ENCODE peak calls at places on chromosomes 7 and 10, in four cellular contexts. E is cardiac muscle cell, R is B cell, Z is prostate gland. W is an unnamed sample.

GRCh38 chr7:106770191-106770590 is 94.9 kb upstream of the PIK3CG start:
- DNase-seq in E (peak; percentile 60), Z (no peak), R (no peak), W (no peak)

GRCh38 chr10:114856544-114857287 is 35.1 kb downstream of the FHIP2A start:
- DNase-seq in R (no peak), Z (no peak), E (peak; percentile 90), W (no peak)

GRCh38 chr7:88337556-88337955 is 30.9 kb upstream of the STEAP4 start:
- DNase-seq in Z (no peak), R (no peak), E (peak; percentile 26), W (no peak)

GRCh38 chr7:124781418-124781817 is 15.8 kb upstream of the GPR37 start:
- DNase-seq in E (no peak), Z (no peak), R (no peak), W (no peak)

GRCh38 chr10:64159910-64160872 is 639.0 kb downstream of the REEP3 start:
- DNase-seq in E (no peak), R (no peak), Z (no peak), W (no peak)

GRCh38 chr10:60186315-60187071 is 203.2 kb downstream of the ANK3 start:
- DNase-seq in E (peak; percentile 80), Z (no peak), R (no peak), W (no peak)

GRCh38 chr10:132984801-132985545 is 42.6 kb upstream of the CFAP46 start:
- DNase-seq in E (no peak), R (no peak), Z (no peak), W (no peak)

GRCh38 chr10:67110286-67110685 is 184.4 kb downstream of the LRRTM3 start:
- DNase-seq in R (no peak), Z (no peak), E (no peak), W (no peak)

GRCh38 chr7:32462451-32462850 is 27.7 kb downstream of the LSM5 start:
- DNase-seq in Z (no peak), R (no peak), E (no peak), W (no peak)

GRCh38 chr10:45418417-45418858 is 44.4 kb downstream of the ALOX5 start:
- DNase-seq in E (no peak), Z (no peak), R (no peak), W (no peak)

GRCh38 chr10:63788152-63788821 is 267.1 kb downstream of the REEP3 start:
- DNase-seq in Z (no peak), R (no peak), E (no peak), W (no peak)

GRCh38 chr10:80462986-80463741 is 9.1 kb downstream of the TSPAN14 start:
- DNase-seq in E (no peak), R (peak; percentile 43), Z (no peak), W (no peak)

GRCh38 chr10:43420369-43421200 is 11.6 kb upstream of the HNRNPF start:
- DNase-seq in E (peak; percentile 97), R (peak; percentile 83), Z (peak; percentile 68), W (peak; percentile 68)

GRCh38 chr7:55570939-55571338 is 1.4 kb downstream of the VOPP1 start:
- DNase-seq in R (no peak), E (peak; percentile 69), Z (no peak), W (no peak)

GRCh38 chr10:56104923-56105322 is 256.1 kb downstream of the ZWINT start:
- DNase-seq in E (no peak), R (no peak), Z (no peak), W (no peak)

GRCh38 chr7:69218634-69219033 is 379.6 kb upstream of the AUTS2 start:
- DNase-seq in Z (no peak), R (no peak), E (no peak), W (no peak)

GRCh38 chr10:132994371-132994796 is 52.0 kb upstream of the CFAP46 start:
- DNase-seq in E (peak; percentile 42), R (no peak), Z (no peak), W (no peak)

GRCh38 chr10:68103237-68103866 is 5.9 kb upstream of the MYPN start:
- DNase-seq in Z (no peak), E (no peak), R (no peak), W (no peak)

GRCh38 chr10:56633876-56634452 is 272.9 kb upstream of the ZWINT start:
- DNase-seq in Z (no peak), E (no peak), R (peak; percentile 62), W (no peak)

GRCh38 chr7:2729043-2729892 is 41.3 kb downstream of the AMZ1 start:
- DNase-seq in R (no peak), E (no peak), Z (no peak), W (no peak)

GRCh38 chr7:229184-229964 is 37.0 kb downstream of the FAM20C start:
- DNase-seq in R (no peak), E (peak; percentile 97), Z (no peak), W (no peak)

GRCh38 chr10:111410740-111411139 is 333.9 kb downstream of the ADRA2A start:
- DNase-seq in Z (no peak), E (no peak), R (no peak), W (no peak)

GRCh38 chr10:15254808-15255655 is 86.5 kb upstream of the NMT2 start:
- DNase-seq in Z (no peak), R (no peak), E (no peak), W (no peak)

GRCh38 chr7:48255046-48255445 is 83.8 kb downstream of the ABCA13 start:
- DNase-seq in R (no peak), E (peak; percentile 75), Z (no peak), W (no peak)

GRCh38 chr7:90453931-90454330 is 15.5 kb upstream of the PTTG1IP2 start:
- DNase-seq in R (no peak), E (no peak), Z (no peak), W (no peak)

GRCh38 chr7:123024989-123025758 is 29.7 kb upstream of the TAS2R16 start:
- DNase-seq in Z (no peak), E (peak; percentile 31), R (no peak), W (no peak)

GRCh38 chr7:23385120-23385519 is 85.2 kb downstream of the IGF2BP3 start:
- DNase-seq in R (no peak), Z (no peak), E (no peak), W (no peak)

GRCh38 chr7:53218730-53219504 is 183.5 kb downstream of the POM121L12 start:
- DNase-seq in Z (no peak), R (no peak), E (no peak), W (no peak)

GRCh38 chr10:73253226-73253557 is 748 bp upstream of the MRPS16 start:
- DNase-seq in Z (no peak), R (no peak), E (no peak), W (no peak)
- TF ChIP-seq CTCF in Z (no peak), R (no peak), E (no peak), W (no peak)

GRCh38 chr7:28939367-28939766 is 18.8 kb downstream of the TRIL start:
- DNase-seq in E (no peak), Z (no peak), R (no peak), W (no peak)

GRCh38 chr7:28939844-28940243 is 18.3 kb downstream of the TRIL start:
- DNase-seq in R (no peak), Z (no peak), E (no peak), W (no peak)

GRCh38 chr7:28937103-28937502 is 21.0 kb downstream of the TRIL start:
- DNase-seq in E (no peak), Z (no peak), R (no peak), W (no peak)

GRCh38 chr7:28940741-28941385 is 17.3 kb downstream of the TRIL start:
- DNase-seq in E (no peak), Z (no peak), R (no peak), W (no peak)

DNA sequence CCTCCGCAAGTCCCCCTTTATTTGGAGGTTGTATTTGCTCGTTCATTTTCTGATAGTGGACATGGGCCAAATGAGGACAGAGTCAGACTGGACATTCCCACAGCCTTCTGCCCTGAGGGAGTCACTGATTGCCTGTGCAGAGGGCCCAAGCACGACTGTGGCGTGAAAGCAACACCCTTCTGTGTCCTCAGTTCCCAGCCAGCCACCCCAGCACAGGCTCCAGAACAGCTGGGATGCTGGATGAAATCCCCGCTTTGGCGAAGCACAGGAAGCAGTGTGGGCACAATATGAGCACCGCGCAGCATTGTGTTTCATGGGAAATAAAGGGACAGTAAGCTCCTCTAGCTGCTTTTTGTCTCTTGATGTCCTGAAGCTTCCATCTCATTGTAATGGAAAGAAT is 20.5 kb downstream of the TRIL start:
- DNase-seq in Z (no peak), E (no peak), R (no peak), W (no peak)
- TF ChIP-seq CTCF in Z (no peak), E (no peak), R (no peak), W (no peak)

GRCh38 chr10:121087129-121087528 is 236.0 kb downstream of the WDR11 start:
- DNase-seq in Z (no peak), R (no peak), E (no peak), W (no peak)

GRCh38 chr10:121085386-121085785 is 234.2 kb downstream of the WDR11 start:
- DNase-seq in R (no peak), Z (no peak), E (no peak), W (no peak)

GRCh38 chr10:121089434-121089833 is 238.3 kb downstream of the WDR11 start:
- DNase-seq in R (no peak), E (no peak), Z (no peak), W (no peak)

GRCh38 chr10:121087688-121088087 is 236.5 kb downstream of the WDR11 start:
- DNase-seq in E (no peak), R (no peak), Z (no peak), W (no peak)

GRCh38 chr10:121088524-121088923 is 237.4 kb downstream of the WDR11 start:
- DNase-seq in E (peak; percentile 38), Z (no peak), R (no peak), W (no peak)
- TF ChIP-seq CTCF in E (peak; percentile 19), Z (peak; percentile 22), R (no peak), W (no peak)

DNA sequence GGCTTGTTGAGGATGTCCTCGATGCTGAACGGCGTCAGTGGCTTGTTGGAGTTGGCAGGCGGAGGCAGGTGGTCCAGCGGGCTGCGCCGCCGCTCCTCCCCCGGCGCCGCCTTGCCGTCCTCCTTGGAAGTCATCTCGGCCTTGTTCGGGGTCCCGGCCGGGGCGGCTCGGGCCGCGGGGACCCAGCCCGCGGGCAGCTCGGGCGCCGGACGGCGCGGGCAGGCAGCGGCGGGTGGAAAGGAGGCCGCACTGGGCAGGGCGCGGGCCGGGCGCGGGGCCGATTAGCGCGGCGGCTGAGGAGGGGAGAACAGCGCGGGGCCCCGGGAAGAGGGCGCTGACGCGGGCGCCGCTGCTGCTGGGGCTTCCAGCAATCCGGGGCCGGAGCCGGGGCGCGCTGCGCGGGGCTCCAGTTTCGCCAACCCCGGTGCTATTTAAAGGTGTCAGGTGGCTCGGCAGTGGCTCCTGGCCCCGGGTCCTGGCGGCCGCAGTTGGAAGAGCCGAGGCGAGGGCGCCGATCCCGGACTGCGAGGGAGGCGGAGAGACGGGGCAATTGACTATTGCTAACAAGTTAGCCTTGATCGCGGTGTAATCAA is 485 bp downstream of the LBX1 start:
- DNase-seq in Z (no peak), E (no peak), R (peak; percentile 44), W (no peak)
- TF ChIP-seq CTCF in Z (no peak), E (no peak), R (no peak), W (no peak)

GRCh38 chr10:124647421-124648130 is 96.6 kb downstream of the FAM53B start:
- DNase-seq in E (peak; percentile 52), R (peak; percentile 71), Z (no peak), W (peak; percentile 56)
- TF ChIP-seq CTCF in E (peak; percentile 39), R (peak; percentile 25), Z (no peak), W (peak; percentile 25)

GRCh38 chr10:1372212-1372611 is 316.0 kb downstream of the WDR37 start:
- DNase-seq in E (no peak), R (no peak), Z (no peak), W (no peak)
- TF ChIP-seq CTCF in E (no peak), R (no peak), Z (no peak), W (no peak)

W was measured in natural killer cell.